ENCODE peak calls at places on chromosomes 1 and 21, in seven cellular contexts. E is H9, G is IMR-90, Q is mesenchymal stem cell, I is neuronal stem cell, A is H1, H is trophoblast cell. O is an unnamed sample.

GRCh38 chr21:32732544-32732943 is 4.7 kb upstream of the SYNJ1 start:
- DNase-seq in E (no peak), G (no peak), Q (no peak), I (no peak), A (no peak), H (no peak), O (peak; percentile 32)

GRCh38 chr1:51324271-51325010 is 5.9 kb downstream of the TTC39A start:
- DNase-seq in E (no peak), G (no peak), Q (no peak), I (no peak), A (no peak), H (no peak), O (no peak)

GRCh38 chr1:225866061-225866844 is 15.9 kb downstream of the TMEM63A start:
- DNase-seq in E (no peak), G (peak; percentile 88), Q (peak; percentile 54), I (no peak), A (no peak), H (no peak), O (no peak)

GRCh38 chr1:43653339-43653738 is 3.4 kb downstream of the KDM4A start:
- DNase-seq in E (peak; percentile 86), G (peak; percentile 37), Q (peak; percentile 63), I (no peak), A (no peak), H (no peak), O (peak; percentile 89)

GRCh38 chr1:96596226-96596625 is 125.4 kb upstream of the PTBP2 start:
- DNase-seq in E (peak; percentile 83), G (peak; percentile 3), Q (peak; percentile 18), I (no peak), A (peak; percentile 50), H (peak; percentile 33), O (peak; percentile 85)

GRCh38 chr1:197181982-197182381 is 35.5 kb upstream of the ASPM start:
- DNase-seq in E (no peak), G (no peak), Q (no peak), I (no peak), A (no peak), H (no peak), O (no peak)

GRCh38 chr1:8427986-8428385 is 110.1 kb downstream of the SLC45A1 start:
- DNase-seq in E (no peak), G (no peak), Q (no peak), I (no peak), A (no peak), H (no peak), O (no peak)

GRCh38 chr1:25523512-25523911 is 19.9 kb upstream of the LDLRAP1 start:
- DNase-seq in E (no peak), G (peak; percentile 46), Q (peak; percentile 60), I (peak; percentile 51), A (peak; percentile 62), H (no peak), O (peak; percentile 87)

GRCh38 chr1:198741744-198742143 is 102.9 kb downstream of the PTPRC start:
- DNase-seq in E (peak; percentile 41), G (peak; percentile 65), Q (no peak), I (no peak), A (no peak), H (no peak), O (peak; percentile 1)

GRCh38 chr1:214678386-214678785 is 75.4 kb downstream of the CENPF start:
- DNase-seq in E (no peak), G (peak; percentile 37), Q (no peak), I (no peak), A (no peak), H (no peak), O (no peak)

GRCh38 chr1:177119311-177119710 is 45.2 kb downstream of the ASTN1 start:
- DNase-seq in E (no peak), G (no peak), Q (no peak), I (no peak), A (no peak), H (no peak), O (no peak)

GRCh38 chr1:202234331-202235002 is 40.9 kb downstream of the LGR6 start:
- DNase-seq in E (no peak), G (peak; percentile 37), Q (peak; percentile 42), I (no peak), A (no peak), H (peak; percentile 60), O (peak; percentile 82)

GRCh38 chr1:235024706-235025421 is 103.8 kb downstream of the TOMM20 start:
- DNase-seq in E (no peak), G (no peak), Q (no peak), I (no peak), A (no peak), H (no peak), O (no peak)

DNA sequence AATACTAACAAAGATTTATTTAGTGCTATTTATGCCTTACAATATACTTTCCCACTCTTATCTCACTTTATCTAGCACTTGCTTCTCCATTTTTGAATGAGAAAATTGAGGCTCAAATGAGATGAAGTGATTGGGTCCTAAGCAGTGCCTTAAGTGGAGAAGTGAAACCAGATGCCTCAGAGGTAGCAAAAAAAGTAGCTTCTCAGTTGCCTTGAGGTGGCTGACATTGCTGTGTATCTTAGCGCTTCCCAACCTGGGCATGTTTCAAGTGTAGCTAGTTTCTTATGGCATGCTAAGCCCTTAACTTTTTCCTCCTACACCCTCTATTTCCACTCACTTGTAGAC is 390.4 kb downstream of the OMA1 start:
- DNase-seq in E (no peak), G (no peak), Q (no peak), I (no peak), A (no peak), H (no peak), O (no peak)
- H3K18ac ChIP-seq in E (no peak overlapping the region), G (no peak overlapping the region), Q (no peak overlapping the region), I (no peak overlapping the region), A (no peak overlapping the region), H (no peak overlapping the region), O (no peak overlapping the region)

GRCh38 chr1:182457844-182458243 is 7.9 kb downstream of the RGSL1 start:
- DNase-seq in E (no peak), G (no peak), Q (no peak), I (no peak), A (no peak), H (no peak), O (no peak)

GRCh38 chr1:182460550-182460951 is 10.6 kb downstream of the RGSL1 start:
- DNase-seq in E (no peak), G (peak; percentile 11), Q (no peak), I (no peak), A (no peak), H (no peak), O (no peak)

GRCh38 chr1:182459949-182460348 is 10.0 kb downstream of the RGSL1 start:
- DNase-seq in E (no peak), G (no peak), Q (no peak), I (no peak), A (no peak), H (no peak), O (no peak)
- H3K18ac ChIP-seq in E (no peak overlapping the region), G (no peak overlapping the region), Q (no peak overlapping the region), I (no peak overlapping the region), A (no peak overlapping the region), H (no peak overlapping the region), O (no peak overlapping the region)

GRCh38 chr1:75305051-75305450 is 170.9 kb downstream of the LHX8 start:
- DNase-seq in E (no peak), G (no peak), Q (no peak), I (no peak), A (no peak), H (no peak), O (no peak)

GRCh38 chr1:75308365-75308764 is 174.2 kb downstream of the LHX8 start:
- DNase-seq in E (no peak), G (no peak), Q (no peak), I (no peak), A (no peak), H (no peak), O (no peak)

DNA sequence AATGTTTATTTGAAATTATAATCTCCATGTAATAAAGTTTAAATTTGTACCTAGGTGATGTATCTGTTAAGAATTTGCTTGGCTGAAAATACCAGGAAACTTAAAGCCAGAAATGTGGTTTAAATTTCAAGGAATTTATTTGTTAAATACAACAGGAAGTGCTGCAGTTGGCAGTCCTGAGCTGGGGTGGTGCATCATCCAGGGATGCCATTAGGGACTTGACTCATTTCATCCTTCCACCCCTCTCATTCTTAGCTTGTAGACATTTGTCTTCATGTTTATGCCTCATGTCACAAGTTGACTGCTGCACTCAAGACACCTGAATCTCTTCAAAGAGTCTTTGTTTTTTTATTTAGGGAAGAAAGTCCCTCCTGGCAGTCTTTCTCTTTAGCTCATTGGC is 175.9 kb downstream of the LHX8 start:
- DNase-seq in E (no peak), G (no peak), Q (no peak), I (no peak), A (no peak), H (no peak), O (no peak)
- H3K18ac ChIP-seq in E (no peak overlapping the region), G (no peak overlapping the region), Q (no peak overlapping the region), I (no peak overlapping the region), A (no peak overlapping the region), H (no peak overlapping the region), O (no peak overlapping the region)

GRCh38 chr21:35227774-35228173 is 178.7 kb upstream of the RUNX1 start:
- DNase-seq in E (no peak), G (no peak), Q (no peak), I (no peak), A (no peak), H (no peak), O (no peak)
- H3K18ac ChIP-seq in E (no peak overlapping the region), G (no peak overlapping the region), Q (peak overlapping the region; percentile 82), I (no peak overlapping the region), A (no peak overlapping the region), H (no peak overlapping the region), O (no peak overlapping the region)

GRCh38 chr21:41830764-41831452 is 48.2 kb downstream of the PRDM15 start:
- DNase-seq in E (no peak), G (no peak), Q (no peak), I (no peak), A (no peak), H (no peak), O (no peak)

GRCh38 chr21:41830145-41830707 is 48.9 kb downstream of the PRDM15 start:
- DNase-seq in E (no peak), G (no peak), Q (no peak), I (no peak), A (no peak), H (no peak), O (no peak)

GRCh38 chr21:41825881-41826280 is 53.3 kb downstream of the PRDM15 start:
- DNase-seq in E (no peak), G (no peak), Q (no peak), I (no peak), A (no peak), H (no peak), O (no peak)

GRCh38 chr21:41828884-41829360 is 50.2 kb downstream of the PRDM15 start:
- DNase-seq in E (no peak), G (no peak), Q (no peak), I (no peak), A (no peak), H (no peak), O (no peak)

DNA sequence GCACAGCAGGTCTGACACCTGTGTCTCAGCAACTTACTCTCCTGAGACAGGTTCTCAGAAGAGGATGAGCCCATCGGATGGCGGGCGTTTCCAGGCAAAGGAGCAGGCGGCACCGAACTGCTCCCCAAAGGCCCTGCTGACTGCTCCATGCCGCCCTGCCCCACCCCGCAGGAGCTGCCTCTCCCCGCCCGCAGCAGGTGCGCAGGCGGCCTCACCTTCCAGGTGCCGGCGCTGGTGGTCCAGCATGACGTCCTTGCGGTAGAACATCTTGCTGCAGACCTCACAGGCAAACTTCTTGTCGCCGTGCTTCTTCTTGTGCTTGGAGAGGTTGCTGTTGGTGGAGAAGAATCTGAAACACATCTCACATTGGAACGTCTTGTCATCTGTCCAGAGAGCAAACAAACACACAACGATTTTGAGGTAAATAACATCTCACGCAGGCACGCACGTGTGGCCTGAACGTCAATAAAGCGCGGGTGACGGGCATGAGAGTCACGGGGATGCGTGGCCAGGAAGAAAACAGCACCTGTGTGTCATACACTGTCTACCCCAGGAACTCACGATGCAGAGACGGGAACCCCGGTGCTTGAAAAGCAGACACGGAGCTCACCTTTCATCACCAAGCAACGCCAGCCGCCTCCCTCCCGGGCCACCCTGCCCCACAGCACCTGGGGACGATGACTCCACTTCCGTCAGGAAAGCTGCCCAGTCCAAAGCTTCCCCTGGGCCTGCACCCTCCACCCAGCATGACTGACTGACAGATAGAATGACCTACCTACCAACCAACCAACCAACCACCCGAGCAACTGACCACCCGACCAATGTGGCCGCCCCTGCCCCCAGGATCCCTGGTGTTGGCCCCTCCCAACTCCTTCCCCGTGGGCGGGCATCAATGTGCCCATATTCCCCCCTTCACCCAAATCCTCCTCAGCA is 50.9 kb downstream of the PRDM15 start:
- DNase-seq in E (no peak), G (no peak), Q (no peak), I (no peak), A (no peak), H (no peak), O (no peak)
- H3K18ac ChIP-seq in E (no peak overlapping the region), G (no peak overlapping the region), Q (no peak overlapping the region), I (no peak overlapping the region), A (no peak overlapping the region), H (no peak overlapping the region), O (no peak overlapping the region)

O was measured in mesendoderm.